ENCODE peak calls at places on chromosome 1, in five cellular contexts. A is HCT116, N is K562, L is HepG2, F is GM12878. M is an unnamed sample.

GRCh38 chr1:41240806-41241747 is 1.0 kb downstream of the SCMH1 start:
- DNase-seq in A (no peak), N (no peak), L (peak), F (no peak), M (no peak)

GRCh38 chr1:167533851-167534300 is 15.5 kb upstream of the CD247 start:
- DNase-seq in A (peak), L (peak), F (no peak), N (peak), M (peak)

GRCh38 chr1:245336149-245336983 is 181.6 kb downstream of the KIF26B start:
- DNase-seq in F (no peak), N (no peak), A (no peak), L (no peak), M (peak)

GRCh38 chr1:54698346-54698745 is 17.3 kb upstream of the TTC4 start:
- DNase-seq in L (no peak), F (no peak), N (no peak), A (no peak), M (no peak)

GRCh38 chr1:184379111-184379752 is 7.6 kb upstream of the C1orf21 start:
- DNase-seq in A (no peak), L (no peak), N (no peak), F (no peak), M (no peak)

GRCh38 chr1:198399452-198399851 is 141.0 kb downstream of the ATP6V1G3 start:
- DNase-seq in L (no peak), N (no peak), F (no peak), A (no peak), M (no peak)

GRCh38 chr1:215076312-215076711 is 6.2 kb upstream of the KCNK2 start:
- DNase-seq in N (no peak), A (peak), L (peak), F (no peak), M (no peak)

GRCh38 chr1:166167395-166167922 is 658 bp upstream of the FAM78B start:
- DNase-seq in A (no peak), N (no peak), L (no peak), F (no peak), M (no peak)

GRCh38 chr1:1084372-1085170 is 10.5 kb upstream of the RNF223 start:
- DNase-seq in N (no peak), L (no peak), A (no peak), F (no peak), M (no peak)

GRCh38 chr1:22804969-22805671 is 94.5 kb downstream of the EPHB2 start:
- DNase-seq in F (no peak), N (no peak), L (no peak), A (no peak), M (no peak)

GRCh38 chr1:32501865-32502264 is 37.0 kb downstream of the ZBTB8B start:
- DNase-seq in N (no peak), A (no peak), F (no peak), L (no peak), M (no peak)

GRCh38 chr1:198929961-198930599 is 291.2 kb downstream of the PTPRC start:
- DNase-seq in F (peak), L (no peak), A (no peak), N (no peak), M (no peak)

DNA sequence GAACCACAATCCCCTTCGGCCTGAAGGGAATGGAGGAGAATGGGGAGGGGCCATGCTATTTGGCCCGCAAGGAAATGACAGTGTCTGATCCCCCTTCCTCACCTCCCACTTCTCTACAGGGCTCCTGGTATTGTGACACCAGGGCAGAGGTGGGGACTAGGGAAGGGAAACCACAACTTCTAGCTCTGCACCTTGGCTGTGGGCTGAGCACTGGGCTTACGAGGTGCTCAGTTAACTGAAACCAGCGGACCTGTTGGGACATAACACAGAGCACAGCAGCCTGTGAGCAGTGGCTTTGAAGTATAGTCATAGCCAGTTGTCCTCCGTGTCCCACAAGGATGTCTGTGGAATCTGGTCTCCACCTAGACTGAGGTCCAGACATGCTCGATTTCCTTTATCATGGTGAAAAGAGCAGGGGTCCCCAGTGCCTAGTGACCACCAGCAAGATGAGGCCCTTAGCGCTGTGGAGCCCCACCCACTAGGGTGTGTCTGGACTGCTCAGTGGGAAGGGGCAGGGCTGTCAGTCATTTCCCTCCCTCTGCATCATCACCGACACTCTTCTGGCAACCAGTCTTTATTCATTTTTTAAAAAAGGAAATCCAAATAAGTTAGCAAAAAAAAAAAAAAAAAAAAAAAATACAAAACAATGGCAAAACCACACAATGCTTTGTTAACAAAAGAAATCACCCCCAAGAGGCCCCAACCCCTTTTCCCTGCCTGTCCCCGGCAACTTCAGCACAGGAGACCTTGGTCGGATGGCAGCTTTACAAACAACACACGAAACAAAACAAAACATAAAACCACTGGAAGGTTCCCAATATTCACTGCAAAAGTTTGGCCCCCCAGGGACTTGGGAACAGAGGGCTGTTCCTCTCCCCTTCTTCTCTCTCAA is 3.0 kb downstream of the MYOG start:
- DNase-seq in F (no peak), A (no peak), L (no peak), N (peak), M (no peak)
- TF ChIP-seq ZNF274 in F (no peak), A (no peak), L (no peak), N (no peak), M (no peak)

GRCh38 chr1:172510479-172510878 is 22.5 kb upstream of the SUCO start:
- DNase-seq in L (peak), A (no peak), F (no peak), N (no peak), M (no peak)
- H3K4me2 ChIP-seq in L (no peak), A (no peak), F (no peak), N (no peak), M (no peak)

DNA sequence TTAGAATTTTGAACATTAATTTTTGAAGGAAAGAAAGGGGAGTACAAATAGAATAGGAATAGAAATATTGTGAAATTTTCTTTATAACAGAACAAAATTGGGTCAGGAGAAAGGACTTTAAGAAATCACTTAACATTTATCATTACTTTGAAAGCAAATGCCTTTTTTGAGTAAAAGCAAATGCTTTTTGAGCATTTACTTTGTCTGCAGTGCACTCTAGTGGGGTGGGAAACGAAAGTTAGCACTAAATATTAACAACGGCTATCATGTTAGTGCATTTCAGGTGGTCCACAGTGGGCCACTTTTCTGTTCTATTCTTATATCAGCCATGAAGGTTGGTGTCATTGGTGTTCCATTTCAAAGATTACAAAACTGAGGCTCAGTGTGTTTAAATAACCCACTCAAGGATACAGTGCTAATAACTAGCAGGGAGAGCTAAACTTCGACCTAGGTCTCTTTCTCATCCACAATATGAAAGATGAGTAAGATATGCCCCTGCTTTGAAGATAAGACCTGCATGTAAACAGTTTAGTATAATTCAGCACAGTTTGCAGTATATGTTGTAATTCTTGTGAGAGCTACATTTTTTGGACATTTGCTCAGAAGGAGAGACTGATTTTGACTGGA is 13.4 kb downstream of the LRRC8D start:
- DNase-seq in A (no peak), L (peak), F (no peak), N (no peak), M (no peak)
- TF ChIP-seq ZNF274 in A (no peak), L (no peak), F (no peak), N (no peak), M (no peak)

GRCh38 chr1:231938651-231939050 is 312.1 kb downstream of the DISC1 start:
- DNase-seq in A (no peak), L (no peak), N (no peak), F (no peak), M (no peak)
- H3K4me2 ChIP-seq in A (no peak), L (no peak), N (no peak), F (no peak), M (no peak)

DNA sequence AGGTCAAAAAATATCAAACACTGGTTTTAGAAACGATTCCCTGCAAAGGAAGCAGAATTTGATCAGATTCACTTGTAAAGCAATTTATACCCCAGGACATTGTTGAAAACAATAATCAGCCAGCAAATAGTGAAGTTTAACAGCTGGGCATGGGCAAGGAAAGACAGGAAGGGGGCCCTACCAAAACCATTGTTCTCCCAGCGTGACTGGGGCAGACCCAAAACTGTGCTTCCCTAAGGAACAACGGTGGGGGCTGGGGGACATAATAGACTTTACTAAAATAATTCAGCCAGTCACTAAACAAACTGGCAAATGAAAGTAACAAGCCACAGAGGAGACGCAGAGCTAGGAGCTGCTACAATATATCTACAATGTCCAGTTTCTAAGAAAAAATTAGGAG is 100.2 kb downstream of the AHCTF1 start:
- DNase-seq in F (no peak), A (no peak), L (no peak), N (no peak), M (no peak)
- TF ChIP-seq ZNF274 in F (no peak), A (no peak), L (no peak), N (no peak), M (no peak)

GRCh38 chr1:90508376-90509167 is 208.5 kb downstream of the BARHL2 start:
- DNase-seq in F (no peak), L (no peak), A (no peak), N (no peak), M (no peak)

GRCh38 chr1:90504509-90504908 is 212.6 kb downstream of the BARHL2 start:
- DNase-seq in F (no peak), N (no peak), A (no peak), L (no peak), M (no peak)

GRCh38 chr1:90509225-90510048 is 207.7 kb downstream of the BARHL2 start:
- DNase-seq in A (no peak), L (no peak), N (no peak), F (peak), M (no peak)

GRCh38 chr1:90505806-90506205 is 211.3 kb downstream of the BARHL2 start:
- DNase-seq in N (no peak), A (no peak), F (no peak), L (no peak), M (no peak)

GRCh38 chr1:90507173-90507572 is 209.9 kb downstream of the BARHL2 start:
- DNase-seq in A (no peak), F (no peak), L (no peak), N (no peak), M (no peak)
- H3K4me2 ChIP-seq in A (no peak), F (no peak), L (no peak), N (no peak), M (no peak)

DNA sequence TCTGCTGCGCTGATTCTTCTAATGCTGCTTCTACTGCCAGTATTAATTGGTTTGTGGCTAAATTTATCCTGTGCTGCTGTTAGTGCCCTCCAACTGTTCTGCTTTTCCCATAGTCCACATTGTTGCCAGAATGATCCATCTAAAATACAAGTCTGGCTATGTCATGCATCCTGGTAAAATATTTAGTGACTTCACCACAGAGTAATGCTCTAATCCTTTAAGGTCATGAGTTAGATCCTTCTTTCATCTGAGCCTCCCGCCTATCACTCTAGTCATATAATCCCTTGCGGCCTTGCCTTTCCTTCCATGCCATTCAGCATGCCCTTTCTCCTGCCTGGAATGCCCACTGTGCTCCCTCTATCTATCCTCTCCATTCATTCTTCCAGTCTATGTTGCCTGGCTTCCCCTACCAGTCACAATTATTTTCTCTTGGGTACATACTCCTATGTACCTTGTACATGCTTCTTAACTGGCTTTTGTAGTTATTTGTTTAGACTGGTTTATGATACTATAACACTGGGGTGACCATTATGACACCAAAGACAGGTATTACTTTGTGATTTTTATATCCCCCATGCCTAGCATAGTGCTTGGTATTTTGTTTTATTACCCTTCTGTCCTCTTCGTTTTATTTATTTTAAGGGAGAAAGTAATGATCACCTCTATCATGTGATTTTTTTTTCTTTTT is 144.0 kb downstream of the MAGI3 start:
- DNase-seq in A (no peak), N (no peak), F (no peak), L (peak), M (no peak)
- TF ChIP-seq ZNF274 in A (no peak), N (no peak), F (no peak), L (no peak), M (no peak)

DNA sequence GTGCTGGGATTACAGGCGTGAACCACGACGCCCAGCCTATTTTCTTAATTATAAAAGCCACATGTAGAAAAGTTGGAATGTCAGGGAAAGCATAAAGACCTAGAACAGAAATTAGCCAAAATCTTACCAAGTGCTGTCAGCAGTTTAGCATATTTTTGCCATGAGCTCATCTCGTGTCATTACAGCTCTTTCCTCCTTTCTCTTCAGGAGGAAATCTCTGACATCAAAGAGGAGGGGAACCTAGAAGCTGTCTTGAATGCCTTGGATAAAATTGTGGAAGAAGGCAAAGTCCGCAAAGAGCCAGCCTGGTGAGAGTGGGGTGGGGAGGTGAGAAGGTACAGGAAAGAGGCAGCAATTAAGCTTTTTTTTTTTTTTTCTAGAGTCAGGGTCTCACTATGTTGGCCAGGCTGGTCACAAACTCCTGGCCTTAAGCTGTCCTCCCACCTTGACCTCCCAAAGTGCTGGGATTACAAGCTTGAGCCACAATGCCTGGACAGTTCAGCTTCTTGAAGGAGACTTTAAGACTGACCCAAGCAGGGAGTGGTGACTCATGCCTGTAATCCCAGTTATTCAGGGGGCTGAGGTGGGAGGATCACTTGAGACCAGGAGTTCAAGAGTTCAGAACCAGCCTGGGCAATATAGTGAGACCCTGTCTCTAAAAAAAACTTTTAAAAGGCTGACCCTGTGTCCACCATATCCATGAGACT is 8.4 kb upstream of the BGLAP start:
- DNase-seq in L (no peak), A (no peak), F (no peak), N (no peak), M (no peak)
- H3K4me2 ChIP-seq in L (no peak), A (peak), F (no peak), N (no peak), M (no peak)

DNA sequence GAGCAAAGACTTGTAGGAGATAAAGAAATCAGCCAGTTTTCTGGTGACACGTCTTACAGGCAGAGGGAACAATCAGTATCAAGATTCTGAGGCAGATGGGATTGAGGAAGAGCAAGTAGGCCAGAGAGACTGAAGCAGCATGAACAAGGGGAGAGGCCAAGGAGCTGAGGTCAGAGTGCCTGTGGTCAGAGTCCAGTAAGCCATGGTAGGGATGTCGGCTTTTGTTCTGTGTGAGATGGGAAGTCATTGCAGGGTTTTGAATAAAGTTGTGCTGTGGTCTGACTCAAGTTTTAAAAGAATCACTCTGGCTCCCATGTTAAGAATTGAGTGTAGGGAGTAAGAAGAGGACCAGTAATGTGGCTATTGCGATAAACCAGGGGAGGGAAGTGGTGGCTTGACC is 85.9 kb upstream of the IVNS1ABP start:
- DNase-seq in F (no peak), L (no peak), N (no peak), A (no peak), M (no peak)
- TF ChIP-seq ZNF274 in F (no peak), L (no peak), N (no peak), A (no peak), M (no peak)

DNA sequence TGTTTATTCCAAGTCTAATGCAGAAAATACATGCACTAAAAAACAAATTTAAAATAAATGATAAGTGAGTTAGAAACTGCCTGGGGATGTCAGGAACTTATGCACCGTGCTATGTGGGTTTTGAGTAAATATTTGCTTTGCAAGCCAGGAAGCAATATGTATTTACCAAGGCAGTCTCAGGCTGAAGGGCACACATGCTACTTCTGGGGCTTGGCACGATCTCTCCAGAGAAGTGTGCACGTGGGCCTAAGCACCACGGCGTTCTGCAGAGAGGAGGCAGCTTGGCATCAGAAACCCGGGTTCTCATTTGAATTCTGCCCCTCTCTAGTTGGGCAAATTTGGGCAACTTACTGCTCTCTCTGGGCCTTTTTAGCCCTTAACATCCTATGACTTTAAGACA is 72.6 kb upstream of the ROR1 start:
- DNase-seq in L (no peak), F (no peak), A (no peak), N (no peak), M (no peak)
- H3K4me2 ChIP-seq in L (peak), F (no peak), A (no peak), N (no peak), M (no peak)